ENCODE peak calls at places on chromosomes 16 and 17, in four cellular contexts. Z, O, S and K are unnamed samples.

GRCh38 chr16:18788828-18789514 is 1.2 kb downstream of the RPS15A start:
- DNase-seq in Z (no peak), O (peak), S (no peak), K (no peak)

GRCh38 chr17:21495281-21495680 is 119.1 kb downstream of the KCNJ12 start:
- DNase-seq in Z (no peak), O (no peak), S (no peak), K (no peak)

GRCh38 chr17:78378225-78379133 is at the start of gene PGS1:
- DNase-seq in Z (peak), O (peak), S (peak), K (no peak)

GRCh38 chr17:1617620-1618174 is 10.9 kb downstream of the SLC43A2 start:
- DNase-seq in Z (peak), O (peak), S (no peak), K (peak)

GRCh38 chr17:68399638-68400403 is 57.5 kb downstream of the WIPI1 start:
- DNase-seq in Z (peak), O (peak), S (peak), K (no peak)

GRCh38 chr16:976389-976931 is 5.1 kb upstream of the SOX8 start:
- DNase-seq in Z (no peak), O (no peak), S (no peak), K (no peak)

GRCh38 chr16:15866451-15866850 is 9.6 kb upstream of the MYH11 start:
- DNase-seq in Z (peak), O (no peak), S (no peak), K (no peak)

GRCh38 chr17:77608431-77608830 is 350.1 kb upstream of the TNRC6C start:
- DNase-seq in Z (no peak), O (no peak), S (no peak), K (no peak)

GRCh38 chr16:88442811-88443576 is 10.1 kb upstream of the ZFPM1 start:
- DNase-seq in Z (peak), O (peak), S (peak), K (no peak)

GRCh38 chr17:4751925-4752324 is 12.2 kb upstream of the CXCL16 start:
- DNase-seq in Z (no peak), O (peak), S (no peak), K (no peak)

GRCh38 chr17:21352981-21353265 is 23.2 kb upstream of the KCNJ12 start:
- DNase-seq in Z (no peak), O (no peak), S (no peak), K (no peak)

GRCh38 chr17:1785925-1786324 is 24.1 kb downstream of the SERPINF1 start:
- DNase-seq in Z (no peak), O (no peak), S (no peak), K (no peak)

GRCh38 chr16:87463722-87464690 is 28.8 kb downstream of the ZCCHC14 start:
- DNase-seq in Z (peak), O (peak), S (peak), K (no peak)

GRCh38 chr17:82202981-82203380 is 9.7 kb downstream of the CCDC57 start:
- DNase-seq in Z (no peak), O (no peak), S (no peak), K (no peak)

GRCh38 chr17:6643460-6644125 is 2.7 kb downstream of the TXNDC17 start:
- DNase-seq in Z (peak), O (no peak), S (peak), K (no peak)

GRCh38 chr17:60154616-60155426 is 5.0 kb downstream of the CA4 start:
- DNase-seq in Z (peak), O (peak), S (peak), K (no peak)

GRCh38 chr16:1488054-1488601 is 616 bp downstream of the PTX4 start:
- DNase-seq in Z (no peak), O (no peak), S (no peak), K (no peak)

GRCh38 chr17:5413682-5414081 is 5.8 kb downstream of the NUP88 start:
- DNase-seq in Z (peak), O (peak), S (peak), K (no peak)

GRCh38 chr17:46147167-46147749 is 46.0 kb downstream of the KANSL1 start:
- DNase-seq in Z (no peak), O (no peak), S (no peak), K (no peak)

GRCh38 chr17:45221081-45221996 is at the start of gene FMNL1:
- DNase-seq in Z (no peak), O (no peak), S (peak), K (no peak)

GRCh38 chr16:47463771-47464624 is 2.9 kb downstream of the PHKB start:
- DNase-seq in Z (no peak), O (no peak), S (no peak), K (no peak)

GRCh38 chr16:14309001-14309886 is 238.1 kb downstream of the MRTFB start:
- DNase-seq in Z (peak), O (no peak), S (peak), K (peak)

GRCh38 chr17:10927712-10928111 is 89.8 kb upstream of the PIRT start:
- DNase-seq in Z (no peak), O (no peak), S (no peak), K (no peak)

GRCh38 chr16:89278441-89279240 is 61.1 kb downstream of the ZNF778 start:
- DNase-seq in Z (no peak), O (no peak), S (no peak), K (no peak)

GRCh38 chr17:78923660-78924453 is 1.3 kb downstream of the TIMP2 start:
- DNase-seq in Z (no peak), O (peak), S (peak), K (no peak)

GRCh38 chr16:785563-786535 is 2.3 kb downstream of the RPUSD1 start:
- DNase-seq in Z (peak), O (peak), S (peak), K (no peak)

GRCh38 chr17:19533718-19534561 is at the start of gene SLC47A1:
- DNase-seq in Z (no peak), O (peak), S (no peak), K (no peak)

GRCh38 chr16:88618956-88619667 is 19.3 kb upstream of the IL17C start:
- DNase-seq in Z (no peak), O (no peak), S (no peak), K (no peak)

GRCh38 chr17:64773836-64774761 is 112.0 kb upstream of the SMURF2 start:
- DNase-seq in Z (peak), O (peak), S (peak), K (no peak)

GRCh38 chr17:8375738-8376259 is 705 bp downstream of the KRABD2 start:
- DNase-seq in Z (peak), O (no peak), S (no peak), K (no peak)

GRCh38 chr16:4244254-4244812 is 2.5 kb upstream of the SRL start:
- DNase-seq in Z (peak), O (no peak), S (no peak), K (no peak)

GRCh38 chr16:19109288-19109664 is 4.5 kb upstream of the ITPRIPL2 start:
- DNase-seq in Z (no peak), O (no peak), S (no peak), K (no peak)

GRCh38 chr16:3771513-3771912 is 54.2 kb upstream of the TRAP1 start:
- DNase-seq in Z (no peak), O (no peak), S (peak), K (no peak)

GRCh38 chr16:138049-138417 is 440 bp downstream of the NPRL3 start:
- DNase-seq in Z (no peak), O (peak), S (no peak), K (no peak)

GRCh38 chr16:54931041-54931756 is 534 bp downstream of the IRX5 start:
- DNase-seq in Z (no peak), O (peak), S (no peak), K (no peak)
- H2AFZ ChIP-seq in Z (peak), O (peak), S (no peak), K (no peak)

DNA sequence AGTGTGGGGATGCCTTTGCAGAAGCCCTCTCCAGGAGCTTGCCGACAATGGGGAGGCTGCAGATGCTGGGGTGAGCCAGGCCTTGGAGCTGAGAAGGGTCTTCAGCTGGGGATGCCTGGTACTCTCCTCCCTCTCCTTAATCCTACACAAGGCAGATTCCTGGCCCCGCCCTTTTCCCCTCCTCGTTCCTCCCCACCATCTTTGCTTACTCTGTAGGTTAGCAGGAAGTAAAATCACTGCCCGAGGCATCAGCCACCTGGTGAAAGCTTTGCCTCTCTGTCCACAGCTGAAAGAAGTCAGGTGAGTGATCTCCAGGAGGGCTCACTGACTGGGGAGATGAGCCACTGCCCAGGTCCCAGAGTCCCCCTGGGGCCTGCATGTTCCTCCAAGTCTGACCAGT is 38.7 kb downstream of the NLRC5 start:
- DNase-seq in Z (no peak), O (no peak), S (peak), K (peak)
- H2AFZ ChIP-seq in Z (no peak), O (no peak), S (no peak), K (no peak)

DNA sequence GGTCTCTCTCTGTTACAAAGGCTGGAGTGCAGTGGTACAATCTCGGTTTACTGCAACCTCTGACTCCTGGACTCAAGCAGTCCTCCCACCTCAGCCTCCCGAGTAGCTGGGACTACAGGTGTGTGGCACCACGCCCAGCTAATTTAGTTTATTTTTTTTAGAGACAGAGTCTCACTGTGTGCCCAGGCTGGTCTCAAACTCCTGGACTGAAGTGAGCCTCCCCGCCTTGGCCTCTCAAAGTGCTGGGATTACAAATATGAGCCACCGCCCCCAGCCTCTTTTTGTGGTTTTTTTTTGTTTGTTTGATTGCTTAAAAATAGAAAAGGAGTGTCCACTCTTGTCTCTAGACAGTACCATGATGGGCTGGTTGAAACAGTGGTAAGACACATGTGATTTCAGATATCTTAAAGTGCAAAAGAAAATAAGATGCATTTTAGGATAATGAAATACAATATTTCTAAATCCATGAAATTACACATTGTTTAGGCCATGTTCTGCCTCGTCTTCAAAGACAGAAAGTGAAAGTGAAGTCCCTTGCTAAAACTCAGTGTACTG is 27.4 kb downstream of the KIAA0513 start:
- DNase-seq in Z (no peak), O (no peak), S (no peak), K (no peak)
- H2AFZ ChIP-seq in Z (peak), O (peak), S (peak), K (no peak)

GRCh38 chr16:59198487-59198886 is 464.4 kb upstream of the GOT2 start:
- DNase-seq in Z (no peak), O (peak), S (no peak), K (no peak)
- H2AFZ ChIP-seq in Z (no peak), O (no peak), S (no peak), K (no peak)

GRCh38 chr17:16989953-16990860 is 18.3 kb upstream of the TNFRSF13B start:
- DNase-seq in Z (peak), O (no peak), S (peak), K (no peak)
- H2AFZ ChIP-seq in Z (peak), O (no peak), S (no peak), K (no peak)

GRCh38 chr17:76549215-76549518 is 9.3 kb downstream of the PRCD start:
- DNase-seq in Z (no peak), O (no peak), S (no peak), K (no peak)
- H2AFZ ChIP-seq in Z (no peak), O (no peak), S (no peak), K (no peak)

DNA sequence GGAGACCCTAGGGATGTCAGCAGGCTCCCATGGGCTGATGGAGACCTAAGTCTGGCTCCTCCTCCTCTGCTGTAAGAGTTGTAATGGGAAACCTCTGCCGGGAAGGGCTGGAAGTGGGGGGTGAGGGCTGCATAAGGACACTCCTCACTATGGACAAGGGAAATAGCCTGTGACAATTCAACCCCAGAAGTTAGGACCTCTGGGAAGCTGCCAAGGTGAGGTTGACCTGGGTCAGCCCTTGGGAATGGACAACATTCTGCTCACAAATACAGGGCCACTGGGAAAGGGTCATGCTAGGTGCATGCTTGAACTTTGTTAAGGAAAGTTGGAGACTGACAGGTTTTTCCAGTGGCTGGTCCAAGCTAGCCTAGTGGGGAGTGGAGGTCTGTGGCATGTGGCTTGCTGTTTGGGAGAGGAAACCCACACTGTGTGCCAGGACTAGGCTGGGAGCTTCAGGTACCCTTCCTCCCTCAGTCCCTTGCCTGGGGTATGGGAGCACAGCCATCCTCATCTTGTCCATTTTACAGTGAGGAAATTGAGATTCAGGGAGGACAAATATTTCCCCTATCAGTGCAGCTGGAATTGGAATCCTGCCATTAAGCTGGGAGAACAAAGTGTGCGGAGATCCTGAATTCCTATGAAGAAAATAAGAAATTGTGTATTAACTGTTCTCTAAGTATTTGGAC is 190.4 kb downstream of the SALL1 start:
- DNase-seq in Z (no peak), O (no peak), S (no peak), K (no peak)
- H2AFZ ChIP-seq in Z (no peak), O (no peak), S (no peak), K (no peak)

DNA sequence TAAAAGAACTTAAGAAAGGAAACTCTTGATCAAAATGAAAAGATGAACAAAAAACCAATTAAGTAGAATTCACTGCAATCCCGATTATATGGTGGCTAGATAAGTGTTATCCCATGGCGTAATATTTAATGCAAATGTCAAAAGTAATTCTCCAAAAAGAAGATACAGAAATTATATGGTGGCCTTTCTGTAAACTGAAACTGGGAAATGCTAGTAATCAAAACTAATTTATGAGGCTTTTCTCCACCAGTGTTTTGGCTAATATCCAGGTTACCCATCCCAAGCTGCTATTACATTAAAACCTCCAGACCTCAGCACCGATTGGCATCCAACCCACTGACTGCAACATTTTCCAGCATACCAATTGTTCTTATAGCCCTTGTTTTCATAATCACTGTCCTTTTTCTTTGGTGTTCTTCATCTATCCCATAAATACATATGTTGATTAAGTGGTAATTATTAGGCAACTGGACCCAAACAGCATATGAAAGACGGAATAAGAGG is 77.2 kb upstream of the TNRC6A start:
- DNase-seq in Z (no peak), O (no peak), S (no peak), K (no peak)
- H2AFZ ChIP-seq in Z (no peak), O (no peak), S (peak), K (no peak)